ENCODE peak calls at places on chromosome X, in seven cellular contexts. K is fibroblast of lung, D is IMR-90, P is neural crest cell, C is HL-60, R is WERI-Rb-1, Z is heart left ventricle. O is an unnamed sample.

GRCh38 chrX:68238568-68238967 is 194.7 kb downstream of the OPHN1 start:
- DNase-seq in P (no peak), D (no peak), C (peak), Z (no peak), K (no peak), R (peak), O (peak)

GRCh38 chrX:85024044-85024443 is 20.4 kb downstream of the APOOL start:
- DNase-seq in R (no peak), Z (no peak), P (no peak), D (peak), C (no peak), K (no peak), O (no peak)

GRCh38 chrX:1661048-1661921 is 46.4 kb downstream of the ASMT start:
- DNase-seq in K (no peak), C (peak), D (no peak), Z (peak), R (peak), P (no peak), O (no peak)

GRCh38 chrX:11113731-11114130 is 2.6 kb downstream of the HCCS start:
- DNase-seq in R (no peak), D (peak), Z (no peak), K (no peak), C (no peak), P (no peak), O (no peak)

GRCh38 chrX:6941041-6941440 is 206.5 kb upstream of the STS start:
- DNase-seq in C (no peak), D (peak), P (no peak), R (no peak), Z (no peak), K (peak), O (no peak)

GRCh38 chrX:13472975-13473665 is 96.3 kb upstream of the EGFL6 start:
- DNase-seq in C (no peak), K (no peak), Z (no peak), P (no peak), D (no peak), R (no peak), O (no peak)

GRCh38 chrX:15946783-15947550 is 92.4 kb upstream of the AP1S2 start:
- DNase-seq in P (no peak), R (no peak), D (peak), C (no peak), Z (no peak), K (peak), O (peak)

GRCh38 chrX:41971346-41971745 is 48.0 kb upstream of the CASK start:
- DNase-seq in Z (no peak), D (no peak), C (no peak), P (no peak), R (no peak), K (no peak), O (no peak)

GRCh38 chrX:49627030-49627777 is 28.4 kb downstream of the GAGE1 start:
- DNase-seq in C (peak), K (no peak), Z (no peak), R (no peak), P (no peak), D (no peak), O (no peak)

GRCh38 chrX:118802857-118803256 is 20.8 kb upstream of the ZCCHC12 start:
- DNase-seq in Z (no peak), D (peak), C (peak), K (peak), P (no peak), R (no peak), O (no peak)

DNA sequence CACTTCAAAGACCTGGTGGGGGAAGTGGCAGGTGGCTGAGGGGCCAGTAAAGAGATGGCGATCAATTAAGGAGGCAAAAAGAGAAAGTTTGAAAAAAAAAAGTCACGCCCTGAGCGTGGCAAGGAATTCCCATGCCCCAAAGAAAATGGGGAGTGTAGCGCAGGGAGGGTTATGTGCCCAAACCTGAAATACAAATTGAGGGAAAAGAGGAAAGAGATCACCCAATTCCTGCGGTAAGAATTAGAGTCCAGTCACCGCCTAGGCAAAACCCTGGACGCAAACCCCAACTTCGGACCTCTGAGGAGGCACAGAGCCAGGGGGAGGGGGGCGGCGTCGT is 595 bp downstream of the ENOX2 start:
- DNase-seq in P (no peak), K (no peak), C (no peak), D (no peak), R (no peak), Z (no peak), O (no peak)
- TF ChIP-seq CTCF in P (no peak), K (no peak), C (no peak), D (no peak), R (no peak), Z (no peak), O (no peak)

GRCh38 chrX:39477031-39477430 is 620.7 kb downstream of the BCOR start:
- DNase-seq in P (no peak), K (no peak), Z (no peak), C (no peak), D (no peak), R (no peak), O (no peak)

GRCh38 chrX:39479856-39480255 is 617.9 kb downstream of the BCOR start:
- DNase-seq in D (no peak), Z (no peak), K (no peak), C (no peak), P (no peak), R (no peak), O (no peak)

GRCh38 chrX:39475372-39475771 is 622.4 kb downstream of the BCOR start:
- DNase-seq in D (no peak), C (no peak), K (no peak), Z (no peak), R (peak), P (no peak), O (no peak)

GRCh38 chrX:39476596-39476995 is 621.2 kb downstream of the BCOR start:
- DNase-seq in C (no peak), R (peak), D (no peak), Z (peak), P (no peak), K (no peak), O (no peak)

DNA sequence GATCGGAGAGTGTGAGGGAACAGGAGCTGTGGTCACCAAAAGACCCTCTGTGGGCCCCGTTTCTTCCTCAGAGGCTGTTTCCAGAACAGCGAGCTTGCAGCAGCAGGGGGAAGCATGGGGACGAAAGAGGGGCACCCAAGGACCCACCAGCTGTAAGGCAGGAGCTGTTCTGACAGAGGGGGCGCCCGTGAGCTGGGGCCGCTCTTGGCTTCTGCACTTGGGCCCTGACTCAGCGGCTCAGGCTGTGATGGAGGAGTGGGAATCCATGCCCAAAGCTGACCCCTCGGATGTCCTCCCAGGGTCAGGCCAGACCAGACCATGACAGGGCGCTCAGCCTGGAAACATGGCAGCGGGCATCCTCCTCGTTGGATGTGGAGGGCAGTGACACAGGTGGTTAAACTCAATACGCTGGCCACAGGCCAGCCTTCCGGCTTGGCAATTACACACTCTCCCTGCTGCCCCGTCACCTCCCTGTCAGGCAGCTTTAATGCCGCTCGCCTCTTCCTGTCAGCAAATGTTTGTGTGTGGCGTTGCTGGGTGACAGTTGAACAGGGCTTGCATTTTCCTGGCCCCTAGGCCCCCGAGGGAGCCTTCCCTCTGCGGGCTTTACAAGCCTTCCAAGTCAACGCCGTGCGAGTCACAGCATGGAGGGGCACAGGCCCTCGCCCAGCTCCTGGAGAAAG is 620.2 kb downstream of the BCOR start:
- DNase-seq in D (no peak), P (peak), Z (peak), C (no peak), K (peak), R (peak), O (peak)
- TF ChIP-seq CTCF in D (no peak), P (peak), Z (peak), C (no peak), K (no peak), R (peak), O (no peak)

DNA sequence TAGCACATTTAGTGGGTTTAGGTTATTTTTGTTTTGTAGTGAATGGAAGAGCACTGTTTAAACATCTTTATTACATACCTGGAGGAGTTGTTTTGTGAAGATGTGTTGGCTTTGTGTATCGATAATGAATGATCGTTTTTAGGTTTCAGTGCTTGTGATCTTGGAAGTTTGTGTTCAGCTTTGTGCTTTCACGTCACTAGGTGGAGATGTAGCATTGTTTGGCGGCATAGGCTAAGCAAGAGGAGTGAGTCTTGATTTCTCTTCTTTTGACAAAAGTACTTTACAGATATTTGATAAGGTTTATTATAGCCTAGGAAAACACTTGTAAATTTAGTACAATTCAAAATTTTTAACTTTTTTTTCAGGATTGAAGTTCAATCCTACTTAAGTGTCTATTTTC is 50.4 kb downstream of the PDK3 start:
- DNase-seq in P (no peak), Z (no peak), D (peak), K (peak), C (no peak), R (no peak), O (no peak)
- TF ChIP-seq CTCF in P (peak), Z (peak), D (no peak), K (peak), C (no peak), R (peak), O (no peak)

GRCh38 chrX:135453381-135453780 is 31.6 kb downstream of the SMIM10L2A start:
- DNase-seq in P (no peak), D (no peak), C (no peak), Z (no peak), K (no peak), R (no peak), O (no peak)
- TF ChIP-seq CTCF in P (no peak), D (no peak), C (no peak), Z (no peak), K (no peak), R (peak), O (no peak)

GRCh38 chrX:43333543-43333942 is 322.6 kb upstream of the MAOA start:
- DNase-seq in P (no peak), C (no peak), D (no peak), R (no peak), Z (no peak), K (no peak), O (no peak)
- TF ChIP-seq CTCF in P (peak), C (no peak), D (no peak), R (no peak), Z (no peak), K (no peak), O (no peak)

GRCh38 chrX:23631136-23631535 is 36.2 kb upstream of the PRDX4 start:
- DNase-seq in K (no peak), C (no peak), D (peak), P (no peak), Z (no peak), R (no peak), O (no peak)

GRCh38 chrX:23623797-23624196 is 43.5 kb upstream of the PRDX4 start:
- DNase-seq in P (no peak), C (no peak), D (no peak), Z (no peak), K (no peak), R (no peak), O (no peak)

GRCh38 chrX:23621621-23622265 is 45.5 kb upstream of the PRDX4 start:
- DNase-seq in R (no peak), Z (no peak), C (no peak), K (no peak), P (no peak), D (no peak), O (no peak)

DNA sequence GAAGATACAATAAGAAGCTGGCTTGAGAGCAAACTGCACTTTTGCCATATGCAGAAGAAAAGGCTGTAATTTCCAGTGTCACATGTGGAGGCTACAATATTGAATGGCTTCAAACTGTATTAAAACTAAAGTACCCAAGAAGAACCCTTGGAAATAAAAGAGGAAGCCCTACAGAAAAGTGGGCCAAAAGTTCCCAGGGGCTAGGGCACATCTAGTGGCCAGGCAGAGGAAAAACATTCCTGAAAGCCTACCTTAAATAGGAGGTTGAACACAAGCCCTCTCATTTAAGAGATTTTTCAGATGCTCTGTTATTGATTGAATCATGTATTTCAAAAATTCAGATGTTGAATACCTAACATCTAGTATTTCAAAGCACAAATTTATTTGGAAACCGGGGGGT is 40.6 kb upstream of the PRDX4 start:
- DNase-seq in K (no peak), Z (no peak), R (no peak), D (no peak), C (no peak), P (no peak), O (no peak)
- TF ChIP-seq CTCF in K (no peak), Z (no peak), R (no peak), D (no peak), C (no peak), P (no peak), O (no peak)